ENCODE peak calls at places on chromosomes 2 and 18, in nine cellular contexts. J is NCI-H345; Z is colonic mucosa; K is NCI-H1092 treated with DMSO at 0.1 percent for 48 hours; X is CD8-positive, alpha-beta T cell; B is nephron progenitor cell; Q is NCI-H1436; R is activated CD4-positive, CD25-positive, alpha-beta regulatory T cell; A is SW480. H is an unnamed sample.

GRCh38 chr2:73561422-73561821 is 80.8 kb downstream of the NAT8 start:
- DNase-seq in J (no peak), R (no peak), B (no peak), K (no peak), X (no peak), Q (no peak), Z (no peak), A (no peak), H (no peak)

GRCh38 chr2:166127217-166128155 is at the start of gene SCN1A:
- DNase-seq in J (peak; percentile 62), Q (peak; percentile 67), B (no peak), X (no peak), Z (no peak), A (peak; percentile 46), R (no peak), K (peak; percentile 41), H (no peak)

GRCh38 chr2:223062304-223062845 is 10.4 kb downstream of the KCNE4 start:
- DNase-seq in Q (no peak), R (no peak), A (no peak), J (no peak), Z (no peak), X (no peak), B (no peak), K (no peak), H (no peak)

GRCh38 chr2:168652997-168653906 is 149.2 kb upstream of the NOSTRIN start:
- DNase-seq in X (no peak), A (no peak), B (no peak), R (no peak), Z (no peak), J (no peak), Q (no peak), K (no peak), H (no peak)

GRCh38 chr2:150097891-150098595 is 389.4 kb downstream of the RND3 start:
- DNase-seq in R (no peak), Z (no peak), B (no peak), J (no peak), A (no peak), X (no peak), K (no peak), Q (no peak), H (no peak)

GRCh38 chr2:169928463-169928864 is 101.2 kb downstream of the UBR3 start:
- DNase-seq in B (no peak), R (no peak), Z (no peak), Q (peak; percentile 56), J (peak; percentile 47), A (peak; percentile 43), K (peak; percentile 35), X (no peak), H (peak; percentile 0)

GRCh38 chr2:222298000-222298310 is 843 bp downstream of the PAX3 start:
- DNase-seq in J (no peak), K (no peak), Q (no peak), Z (no peak), R (no peak), A (no peak), B (no peak), X (no peak), H (no peak)

GRCh38 chr2:148814143-148814852 is 60.7 kb upstream of the KIF5C start:
- DNase-seq in Q (no peak), K (no peak), B (no peak), A (no peak), Z (peak; percentile 51), R (no peak), J (no peak), X (no peak), H (no peak)

GRCh38 chr18:35998967-35999366 is 26.5 kb downstream of the RMP24 start:
- DNase-seq in Z (no peak), R (no peak), J (no peak), K (no peak), B (no peak), X (no peak), A (peak; percentile 4), Q (no peak), H (no peak)

GRCh38 chr2:184920451-184920965 is 322.2 kb downstream of the ZNF804A start:
- DNase-seq in K (no peak), Q (no peak), X (no peak), Z (no peak), R (no peak), B (no peak), J (no peak), A (no peak), H (no peak)

GRCh38 chr2:21422050-21422449 is 298.3 kb downstream of the TDRD15 start:
- DNase-seq in A (peak; percentile 22), X (no peak), Z (peak; percentile 27), K (no peak), B (peak; percentile 41), R (no peak), J (peak; percentile 65), Q (no peak), H (no peak)

GRCh38 chr2:240732911-240733622 is 41.4 kb downstream of the AQP12A start:
- DNase-seq in Q (no peak), K (no peak), X (no peak), J (no peak), R (no peak), A (peak; percentile 9), B (no peak), Z (no peak), H (no peak)

GRCh38 chr2:161417428-161418274 is 1.6 kb downstream of the TBR1 start:
- DNase-seq in A (no peak), Z (no peak), B (peak; percentile 4), X (no peak), R (no peak), Q (no peak), J (no peak), K (no peak), H (no peak)

GRCh38 chr2:134216152-134216829 is 37.6 kb upstream of the MGAT5 start:
- DNase-seq in K (no peak), Q (no peak), A (no peak), B (no peak), J (no peak), Z (no peak), X (no peak), R (no peak), H (no peak)

GRCh38 chr2:217956895-217957457 is 45.8 kb downstream of the TNS1 start:
- DNase-seq in K (no peak), R (no peak), X (no peak), Z (no peak), J (no peak), Q (no peak), B (no peak), A (no peak), H (no peak)

GRCh38 chr2:167182403-167182802 is 294.1 kb downstream of the XIRP2 start:
- DNase-seq in K (no peak), B (no peak), Q (no peak), R (no peak), X (no peak), A (no peak), Z (no peak), J (no peak), H (no peak)

GRCh38 chr2:28637648-28638047 is 114.0 kb upstream of the PPP1CB start:
- DNase-seq in B (no peak), K (no peak), Q (no peak), A (no peak), Z (no peak), J (no peak), R (no peak), X (no peak), H (no peak)

GRCh38 chr2:171798156-171798815 is 95.8 kb downstream of the SLC25A12 start:
- DNase-seq in Z (no peak), J (no peak), X (no peak), B (no peak), R (no peak), A (no peak), K (no peak), Q (no peak), H (no peak)

GRCh38 chr18:21557607-21558253 is 42.8 kb downstream of the ESCO1 start:
- DNase-seq in R (no peak), Z (no peak), J (no peak), A (no peak), B (no peak), Q (no peak), K (no peak), X (no peak), H (no peak)

GRCh38 chr18:9862686-9863085 is 23.1 kb upstream of the TXNDC2 start:
- DNase-seq in Z (no peak), Q (no peak), B (no peak), K (peak; percentile 17), X (no peak), A (no peak), R (no peak), J (peak; percentile 26), H (no peak)

GRCh38 chr2:223081789-223082188 is 29.8 kb downstream of the KCNE4 start:
- DNase-seq in Z (no peak), A (no peak), R (no peak), B (no peak), K (no peak), X (no peak), J (no peak), Q (no peak), H (no peak)

GRCh38 chr2:181307203-181307991 is 149.8 kb upstream of the ITGA4 start:
- DNase-seq in K (no peak), B (no peak), R (no peak), Z (no peak), J (no peak), Q (no peak), A (no peak), X (no peak), H (no peak)

GRCh38 chr2:240269380-240269779 is 128.9 kb upstream of the OTOS start:
- DNase-seq in K (no peak), X (no peak), R (no peak), Q (no peak), B (no peak), Z (no peak), J (no peak), A (no peak), H (no peak)

GRCh38 chr2:64115808-64116598 is 28.2 kb downstream of the PELI1 start:
- DNase-seq in R (no peak), X (no peak), B (no peak), K (no peak), J (no peak), A (no peak), Z (no peak), Q (no peak), H (no peak)

GRCh38 chr18:77897606-77898005 is 648.0 kb downstream of the GALR1 start:
- DNase-seq in Z (no peak), J (peak; percentile 20), Q (no peak), A (no peak), X (no peak), R (no peak), B (no peak), K (no peak), H (no peak)

GRCh38 chr18:21897811-21898210 is 157.2 kb downstream of the MIB1 start:
- DNase-seq in B (peak; percentile 68), A (peak; percentile 40), Z (peak; percentile 76), R (no peak), K (peak; percentile 31), X (no peak), Q (peak; percentile 17), J (peak; percentile 19), H (no peak)

GRCh38 chr2:1569879-1570450 is 156.7 kb downstream of the TPO start:
- DNase-seq in A (no peak), Q (no peak), X (no peak), R (no peak), K (no peak), J (no peak), B (no peak), Z (no peak), H (no peak)

H was measured in NCI-H1417 treated with DMSO at 0.1 percent for 48 hours.